ENCODE peak calls at places on chromosome 18, in nine cellular contexts. U is heart left ventricle, P is RWPE1, M is amygdala, E is HFFc6, T is iPS-NIHi11, I is fibroblast of lung, Y is memory B cell, S is NCI-H1105 treated with DMSO at 0.1 percent for 48 hours. Z is an unnamed sample.

GRCh38 chr18:54690198-54690597 is 99.2 kb downstream of the DYNAP start:
- DNase-seq in U (no peak), I (peak), M (no peak), S (no peak), Y (no peak), T (no peak), E (peak), P (no peak), Z (no peak)

GRCh38 chr18:9348079-9348671 is 13.6 kb downstream of the TWSG1 start:
- DNase-seq in U (no peak), M (no peak), S (no peak), I (peak), E (peak), Y (no peak), P (no peak), T (no peak), Z (no peak)

GRCh38 chr18:59145055-59145454 is 5.4 kb downstream of the SEC11C start:
- DNase-seq in M (no peak), P (no peak), I (no peak), E (no peak), T (no peak), S (peak), Y (no peak), U (no peak), Z (no peak)

GRCh38 chr18:63440219-63440618 is 17.9 kb upstream of the VPS4B start:
- DNase-seq in Y (no peak), E (peak), T (no peak), U (no peak), P (no peak), I (no peak), S (no peak), M (no peak), Z (no peak)

GRCh38 chr18:5941869-5942268 is 46.5 kb upstream of the TMEM200C start:
- DNase-seq in E (no peak), Y (no peak), I (no peak), T (peak), P (no peak), M (no peak), S (no peak), U (no peak), Z (no peak)

GRCh38 chr18:10432781-10433180 is 21.7 kb upstream of the APCDD1 start:
- DNase-seq in U (no peak), E (no peak), P (no peak), Y (no peak), T (no peak), I (no peak), S (no peak), M (no peak), Z (no peak)

GRCh38 chr18:73891572-73892421 is 255.8 kb downstream of the FBXO15 start:
- DNase-seq in Y (no peak), S (no peak), M (no peak), I (no peak), U (no peak), P (no peak), E (no peak), T (peak), Z (no peak)

GRCh38 chr18:21747764-21748693 is 7.4 kb downstream of the MIB1 start:
- DNase-seq in Y (no peak), I (no peak), U (no peak), M (no peak), E (no peak), P (no peak), S (no peak), T (no peak), Z (no peak)

GRCh38 chr18:23311346-23312103 is 141.6 kb upstream of the RIOK3 start:
- DNase-seq in I (peak), E (peak), M (no peak), Y (no peak), S (no peak), T (no peak), U (no peak), P (peak), Z (peak)

GRCh38 chr18:79458131-79458838 is 62.6 kb downstream of the NFATC1 start:
- DNase-seq in P (peak), E (peak), I (peak), S (no peak), Y (no peak), M (no peak), U (no peak), T (peak), Z (peak)

GRCh38 chr18:10518595-10519273 is 7.1 kb upstream of the NAPG start:
- DNase-seq in E (peak), S (no peak), U (no peak), I (peak), P (no peak), Y (no peak), T (peak), M (peak), Z (no peak)

GRCh38 chr18:22637787-22638186 is 220.1 kb upstream of the CTAGE1 start:
- DNase-seq in Y (no peak), E (peak), U (no peak), I (peak), S (no peak), P (peak), T (no peak), M (no peak), Z (no peak)

GRCh38 chr18:56851774-56852173 is 200.6 kb downstream of the WDR7 start:
- DNase-seq in S (no peak), Y (no peak), T (no peak), I (no peak), E (no peak), P (no peak), U (no peak), M (no peak), Z (no peak)

GRCh38 chr18:55224086-55224625 is 264.9 kb upstream of the CCDC68 start:
- DNase-seq in E (no peak), I (peak), S (no peak), U (no peak), M (no peak), Y (no peak), P (no peak), T (no peak), Z (no peak)

GRCh38 chr18:60122339-60122738 is 222.5 kb downstream of the PMAIP1 start:
- DNase-seq in U (no peak), Y (no peak), S (no peak), I (no peak), E (no peak), P (no peak), T (no peak), M (no peak), Z (no peak)

GRCh38 chr18:22268641-22269128 is 99.3 kb downstream of the GATA6 start:
- DNase-seq in E (no peak), P (no peak), Y (no peak), I (no peak), S (peak), T (no peak), U (no peak), M (no peak), Z (no peak)

GRCh38 chr18:58776084-58776483 is 88.6 kb upstream of the ZNF532 start:
- DNase-seq in T (no peak), U (no peak), Y (no peak), S (no peak), E (no peak), M (no peak), I (peak), P (no peak), Z (no peak)

GRCh38 chr18:2570772-2571199 is 519 bp downstream of the METTL4 start:
- DNase-seq in I (peak), U (peak), P (peak), M (peak), T (peak), S (peak), Y (no peak), E (peak), Z (peak)

GRCh38 chr18:27378396-27379094 is 193.4 kb upstream of the CHST9 start:
- DNase-seq in U (no peak), M (no peak), T (no peak), I (peak), S (no peak), Y (no peak), E (no peak), P (peak), Z (no peak)

GRCh38 chr18:47397671-47398319 is 146.3 kb upstream of the SKOR2 start:
- DNase-seq in S (no peak), E (no peak), I (no peak), U (no peak), T (peak), Y (no peak), P (no peak), M (no peak), Z (no peak)

GRCh38 chr18:12086249-12086648 is 7.4 kb upstream of the ANKRD62 start:
- DNase-seq in Y (no peak), T (peak), P (no peak), U (no peak), E (no peak), I (no peak), S (no peak), M (no peak), Z (no peak)

GRCh38 chr18:23981369-23981768 is 33.2 kb upstream of the TTC39C start:
- DNase-seq in T (no peak), E (no peak), P (no peak), I (no peak), U (no peak), M (no peak), S (no peak), Y (peak), Z (no peak)

GRCh38 chr18:39942702-39943101 is 2012.3 kb upstream of the PIK3C3 start:
- DNase-seq in T (no peak), S (no peak), M (no peak), U (no peak), P (no peak), Y (no peak), E (no peak), I (no peak), Z (no peak)

GRCh38 chr18:42028232-42028832 is 73.3 kb downstream of the PIK3C3 start:
- DNase-seq in T (peak), Y (peak), I (peak), U (no peak), S (peak), M (no peak), E (peak), P (peak), Z (no peak)

GRCh38 chr18:28138816-28139215 is 38.1 kb downstream of the CDH2 start:
- DNase-seq in P (no peak), I (no peak), U (no peak), T (no peak), Y (no peak), M (no peak), S (no peak), E (no peak), Z (no peak)

GRCh38 chr18:6355789-6356589 is 58.7 kb downstream of the L3MBTL4 start:
- DNase-seq in M (no peak), S (no peak), T (no peak), U (no peak), P (peak), E (no peak), I (peak), Y (no peak), Z (no peak)

GRCh38 chr18:55830490-55830889 is 242.5 kb upstream of the TCF4 start:
- DNase-seq in M (no peak), E (no peak), Y (no peak), I (no peak), T (no peak), S (no peak), U (no peak), P (no peak), Z (peak)

Z was measured in AG09319.